ENCODE peak calls at places on chromosomes 12 and 14, in nine cellular contexts. O is sciatic nerve; M is EL; F is NCI-H524; V is GM23338; L is WERI-Rb-1; P is stimulated activated CD8-positive, alpha-beta memory T cell treated with anti-CD3 and anti-CD28 coated beads, Interleukin-2, amount 100 ng/mL, for 1 hour; E is substantia nigra; Y is GM12865. B is an unnamed sample.

GRCh38 chr12:6372403-6373003 is 2.9 kb downstream of the SCNN1A start:
- DNase-seq in O (no peak), P (no peak), E (no peak), V (peak; percentile 29), M (peak; percentile 93), L (peak; percentile 51), Y (no peak), F (no peak), B (peak; percentile 91)

GRCh38 chr14:104424406-104425072 is 155.0 kb upstream of the C14orf180 start:
- DNase-seq in V (no peak), P (no peak), L (no peak), Y (no peak), E (peak; percentile 69), O (peak; percentile 55), M (no peak), F (peak; percentile 100), B (peak; percentile 90)

GRCh38 chr14:60196291-60196690 is 31.1 kb upstream of the DHRS7 start:
- DNase-seq in E (no peak), M (peak; percentile 15), Y (no peak), V (no peak), L (no peak), O (no peak), F (no peak), P (no peak), B (no peak)

GRCh38 chr14:42174357-42174756 is 567.7 kb downstream of the LRFN5 start:
- DNase-seq in O (no peak), L (no peak), Y (no peak), M (no peak), F (no peak), P (no peak), V (no peak), E (no peak), B (no peak)

GRCh38 chr12:78431931-78432330 is 432.6 kb upstream of the SYT1 start:
- DNase-seq in E (no peak), P (no peak), Y (no peak), L (no peak), M (peak; percentile 39), F (no peak), O (no peak), V (no peak), B (no peak)

GRCh38 chr12:15928345-15928744 is 17.2 kb downstream of the DERA start:
- DNase-seq in V (no peak), M (peak; percentile 96), L (no peak), O (no peak), Y (no peak), E (no peak), P (no peak), F (no peak), B (no peak)

GRCh38 chr12:29148958-29149690 is at the start of gene FAR2:
- DNase-seq in P (peak; percentile 19), M (peak; percentile 60), V (peak; percentile 75), Y (peak; percentile 52), F (peak; percentile 59), O (peak; percentile 60), E (peak; percentile 25), L (no peak), B (peak; percentile 50)

GRCh38 chr12:97425802-97426484 is 36.7 kb upstream of the RMST start:
- DNase-seq in E (no peak), Y (no peak), F (no peak), O (no peak), V (peak; percentile 26), M (no peak), P (no peak), L (no peak), B (no peak)

GRCh38 chr12:110046451-110047187 is 1.7 kb downstream of the C12orf76 start:
- DNase-seq in P (no peak), L (no peak), Y (no peak), M (no peak), E (no peak), O (no peak), F (no peak), V (no peak), B (no peak)

GRCh38 chr12:56836800-56837663 is 73.9 kb downstream of the HSD17B6 start:
- DNase-seq in V (no peak), P (no peak), E (no peak), F (no peak), M (peak; percentile 92), L (no peak), Y (peak; percentile 34), O (no peak), B (no peak)

GRCh38 chr12:98591209-98591608 is 2.3 kb upstream of the SLC25A3 start:
- DNase-seq in Y (no peak), E (no peak), L (no peak), F (no peak), M (no peak), O (no peak), V (no peak), P (no peak), B (no peak)

GRCh38 chr12:71551529-71551928 is 111.9 kb downstream of the LGR5 start:
- DNase-seq in M (peak; percentile 24), V (peak; percentile 26), L (no peak), E (no peak), Y (no peak), O (no peak), P (no peak), F (peak; percentile 10), B (no peak)

GRCh38 chr14:103014466-103015319 is 42.7 kb downstream of the CDC42BPB start:
- DNase-seq in F (no peak), V (peak; percentile 44), L (no peak), E (no peak), P (no peak), M (peak; percentile 74), Y (peak; percentile 19), O (peak; percentile 41), B (no peak)

B was measured in NCI-H2171.